ENCODE peak calls at places on chromosomes 1 and 21, in six cellular contexts. One of them, this sample, is unnamed.

GRCh38 chr1:85584923-85585322 is 4.4 kb downstream of the CCN1 start:
- DNase-seq in HepG2: no peak
- DNase-seq in GM12892: no peak
- DNase-seq in SK-N-SH: no peak
- DNase-seq in H1: no peak
- DNase-seq in K562: no peak
- DNase-seq in this sample: no peak

GRCh38 chr1:7070389-7071029 is 285.3 kb downstream of the CAMTA1 start:
- DNase-seq in K562: peak
- DNase-seq in GM12892: peak
- DNase-seq in HepG2: peak
- DNase-seq in SK-N-SH: peak
- DNase-seq in H1: peak
- DNase-seq in this sample: peak

GRCh38 chr21:15775291-15775690 is 45.5 kb downstream of the USP25 start:
- DNase-seq in SK-N-SH: no peak
- DNase-seq in GM12892: no peak
- DNase-seq in H1: no peak
- DNase-seq in K562: no peak
- DNase-seq in HepG2: no peak
- DNase-seq in this sample: no peak

GRCh38 chr1:33086384-33086850 is 5.5 kb downstream of the AZIN2 start:
- DNase-seq in GM12892: no peak
- DNase-seq in K562: peak
- DNase-seq in H1: peak
- DNase-seq in SK-N-SH: peak
- DNase-seq in HepG2: peak
- DNase-seq in this sample: no peak

GRCh38 chr1:155124503-155125463 is 2.9 kb upstream of the EFNA1 start:
- DNase-seq in SK-N-SH: no peak
- DNase-seq in H1: no peak
- DNase-seq in K562: no peak
- DNase-seq in GM12892: no peak
- DNase-seq in HepG2: no peak
- DNase-seq in this sample: no peak

GRCh38 chr1:195960580-195960979 is 647.7 kb downstream of the KCNT2 start:
- DNase-seq in HepG2: no peak
- DNase-seq in SK-N-SH: no peak
- DNase-seq in GM12892: no peak
- DNase-seq in K562: no peak
- DNase-seq in H1: no peak
- DNase-seq in this sample: no peak

GRCh38 chr1:17010601-17011438 is 908 bp downstream of the ATP13A2 start:
- DNase-seq in SK-N-SH: peak
- DNase-seq in HepG2: no peak
- DNase-seq in GM12892: no peak
- DNase-seq in H1: no peak
- DNase-seq in K562: peak
- DNase-seq in this sample: no peak

GRCh38 chr1:1283821-1284220 is 3.6 kb downstream of the SCNN1D start:
- DNase-seq in H1: no peak
- DNase-seq in GM12892: no peak
- DNase-seq in SK-N-SH: peak
- DNase-seq in HepG2: no peak
- DNase-seq in K562: peak
- DNase-seq in this sample: no peak

GRCh38 chr1:201254625-201255469 is 28.5 kb upstream of the PKP1 start:
- DNase-seq in SK-N-SH: peak
- DNase-seq in H1: peak
- DNase-seq in K562: peak
- DNase-seq in HepG2: peak
- DNase-seq in GM12892: peak
- DNase-seq in this sample: peak

GRCh38 chr1:3168678-3169077 is 99.7 kb downstream of the PRDM16 start:
- DNase-seq in GM12892: no peak
- DNase-seq in HepG2: no peak
- DNase-seq in H1: no peak
- DNase-seq in SK-N-SH: no peak
- DNase-seq in K562: no peak
- DNase-seq in this sample: no peak

GRCh38 chr1:62024690-62025089 is 170.0 kb upstream of the L1TD1 start:
- DNase-seq in H1: no peak
- DNase-seq in SK-N-SH: no peak
- DNase-seq in K562: no peak
- DNase-seq in HepG2: no peak
- DNase-seq in GM12892: no peak
- DNase-seq in this sample: no peak

GRCh38 chr1:1842360-1843146 is 48.3 kb downstream of the GNB1 start:
- DNase-seq in HepG2: no peak
- DNase-seq in SK-N-SH: no peak
- DNase-seq in H1: no peak
- DNase-seq in K562: peak
- DNase-seq in GM12892: no peak
- DNase-seq in this sample: no peak

GRCh38 chr1:30914931-30915330 is 6.4 kb upstream of the SDC3 start:
- DNase-seq in SK-N-SH: no peak
- DNase-seq in H1: no peak
- DNase-seq in K562: no peak
- DNase-seq in HepG2: no peak
- DNase-seq in GM12892: no peak
- DNase-seq in this sample: no peak

GRCh38 chr1:5161372-5161771 is 507.0 kb downstream of the AJAP1 start:
- DNase-seq in HepG2: no peak
- DNase-seq in SK-N-SH: peak
- DNase-seq in H1: peak
- DNase-seq in K562: no peak
- DNase-seq in GM12892: no peak
- DNase-seq in this sample: no peak

GRCh38 chr1:192747942-192748341 is 60.9 kb upstream of the RGS2 start:
- DNase-seq in HepG2: no peak
- DNase-seq in H1: no peak
- DNase-seq in GM12892: no peak
- DNase-seq in SK-N-SH: peak
- DNase-seq in K562: no peak
- DNase-seq in this sample: no peak

GRCh38 chr1:196372896-196373536 is 235.2 kb downstream of the KCNT2 start:
- DNase-seq in SK-N-SH: peak
- DNase-seq in GM12892: no peak
- DNase-seq in H1: no peak
- DNase-seq in K562: peak
- DNase-seq in HepG2: peak
- DNase-seq in this sample: no peak

GRCh38 chr21:41630249-41630648 is 122.3 kb upstream of the TMPRSS2 start:
- DNase-seq in K562: no peak
- DNase-seq in SK-N-SH: no peak
- DNase-seq in GM12892: no peak
- DNase-seq in H1: no peak
- DNase-seq in HepG2: no peak
- DNase-seq in this sample: no peak

GRCh38 chr1:97630968-97631367 is 289.9 kb downstream of the DPYD start:
- DNase-seq in H1: no peak
- DNase-seq in GM12892: no peak
- DNase-seq in SK-N-SH: peak
- DNase-seq in HepG2: no peak
- DNase-seq in K562: no peak
- DNase-seq in this sample: no peak

GRCh38 chr21:43269461-43269860 is 100.7 kb downstream of the CRYAA start:
- DNase-seq in GM12892: no peak
- DNase-seq in HepG2: no peak
- DNase-seq in SK-N-SH: no peak
- DNase-seq in K562: peak
- DNase-seq in H1: no peak
- DNase-seq in this sample: peak

GRCh38 chr1:26768755-26769154 is 19.0 kb upstream of the PIGV start:
- DNase-seq in K562: no peak
- DNase-seq in GM12892: no peak
- DNase-seq in SK-N-SH: no peak
- DNase-seq in HepG2: no peak
- DNase-seq in H1: no peak
- DNase-seq in this sample: no peak

GRCh38 chr1:181504294-181505115 is 21.2 kb downstream of the CACNA1E start:
- DNase-seq in HepG2: peak
- DNase-seq in SK-N-SH: no peak
- DNase-seq in H1: peak
- DNase-seq in GM12892: no peak
- DNase-seq in K562: peak
- DNase-seq in this sample: peak

GRCh38 chr21:35342440-35342839 is 293.3 kb upstream of the RUNX1 start:
- DNase-seq in GM12892: peak
- DNase-seq in SK-N-SH: no peak
- DNase-seq in H1: no peak
- DNase-seq in K562: no peak
- DNase-seq in HepG2: no peak
- DNase-seq in this sample: peak

GRCh38 chr1:5477716-5478115 is 514.5 kb downstream of the NPHP4 start:
- DNase-seq in SK-N-SH: no peak
- DNase-seq in K562: no peak
- DNase-seq in H1: no peak
- DNase-seq in HepG2: no peak
- DNase-seq in GM12892: no peak
- DNase-seq in this sample: no peak

GRCh38 chr1:150161747-150162581 is 12.2 kb downstream of the PLEKHO1 start:
- DNase-seq in HepG2: no peak
- DNase-seq in H1: no peak
- DNase-seq in K562: no peak
- DNase-seq in SK-N-SH: no peak
- DNase-seq in GM12892: no peak
- DNase-seq in this sample: no peak

GRCh38 chr1:162697140-162697895 is 65.1 kb downstream of the DDR2 start:
- DNase-seq in SK-N-SH: no peak
- DNase-seq in HepG2: no peak
- DNase-seq in K562: no peak
- DNase-seq in GM12892: no peak
- DNase-seq in H1: no peak
- DNase-seq in this sample: no peak
- TF ChIP-seq POLR2AphosphoS5 in SK-N-SH: no peak
- TF ChIP-seq POLR2AphosphoS5 in HepG2: no peak
- TF ChIP-seq POLR2AphosphoS5 in K562: no peak
- TF ChIP-seq POLR2AphosphoS5 in GM12892: no peak
- TF ChIP-seq POLR2AphosphoS5 in H1: no peak
- TF ChIP-seq POLR2AphosphoS5 in this sample: no peak

GRCh38 chr1:108712605-108713150 is at the start of gene FNDC7:
- DNase-seq in GM12892: no peak
- DNase-seq in K562: no peak
- DNase-seq in HepG2: no peak
- DNase-seq in H1: no peak
- DNase-seq in SK-N-SH: no peak
- DNase-seq in this sample: no peak

GRCh38 chr1:108704501-108704900 is 8.2 kb upstream of the FNDC7 start:
- DNase-seq in HepG2: no peak
- DNase-seq in GM12892: no peak
- DNase-seq in H1: no peak
- DNase-seq in SK-N-SH: no peak
- DNase-seq in K562: no peak
- DNase-seq in this sample: no peak

GRCh38 chr1:108706643-108707042 is 6.1 kb upstream of the FNDC7 start:
- DNase-seq in H1: no peak
- DNase-seq in HepG2: no peak
- DNase-seq in K562: no peak
- DNase-seq in SK-N-SH: no peak
- DNase-seq in GM12892: no peak
- DNase-seq in this sample: no peak

GRCh38 chr1:108703939-108704338 is 8.8 kb upstream of the FNDC7 start:
- DNase-seq in SK-N-SH: no peak
- DNase-seq in H1: no peak
- DNase-seq in GM12892: no peak
- DNase-seq in K562: no peak
- DNase-seq in HepG2: no peak
- DNase-seq in this sample: no peak

DNA sequence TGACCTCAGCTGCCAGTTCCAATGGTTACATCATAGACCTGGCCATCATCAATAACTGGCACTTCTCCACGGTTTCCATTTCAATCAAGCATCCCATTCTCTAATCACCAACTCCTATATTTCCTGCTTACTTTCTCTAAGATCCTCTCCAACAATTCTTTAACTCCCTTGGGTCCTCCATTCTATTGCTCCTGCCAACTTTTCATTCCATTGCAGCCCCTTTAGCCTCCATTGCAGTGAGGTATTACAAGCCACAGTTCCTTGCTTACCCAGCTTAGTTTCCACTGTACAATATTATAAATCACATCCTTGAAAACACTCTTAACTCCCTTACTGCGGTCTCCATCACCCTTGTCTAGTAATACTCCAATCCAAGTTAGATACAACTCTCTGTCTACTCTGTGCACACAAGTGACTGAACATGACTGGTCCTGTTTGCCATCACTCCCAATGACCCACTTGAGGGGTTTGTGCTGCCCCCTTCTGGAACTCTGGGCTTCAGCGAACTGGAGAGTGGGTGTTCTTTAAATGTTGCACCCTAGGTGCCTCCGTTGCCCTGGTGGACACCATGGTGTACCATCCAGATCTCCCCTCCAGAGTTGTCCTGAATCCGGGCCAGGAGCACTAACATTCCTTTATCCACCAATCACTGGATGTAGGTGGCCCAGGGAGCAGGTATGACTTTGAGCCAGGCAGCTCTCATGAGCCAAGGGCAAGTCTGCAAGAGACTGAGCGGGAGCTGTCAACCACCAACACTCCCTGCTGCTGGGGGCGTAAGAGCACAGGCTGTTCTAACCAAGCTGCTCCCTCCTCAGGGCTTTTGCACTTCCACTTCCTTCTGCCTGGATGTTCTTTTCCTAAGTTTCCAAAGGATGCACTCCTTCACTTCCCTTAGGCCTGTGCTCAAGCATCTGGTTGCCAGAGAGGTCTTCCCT is 3.7 kb upstream of the FNDC7 start:
- DNase-seq in SK-N-SH: no peak
- DNase-seq in K562: peak
- DNase-seq in GM12892: no peak
- DNase-seq in HepG2: no peak
- DNase-seq in H1: no peak
- DNase-seq in this sample: no peak
- TF ChIP-seq TAF1 in SK-N-SH: no peak
- TF ChIP-seq TAF1 in K562: no peak
- TF ChIP-seq TAF1 in GM12892: no peak
- TF ChIP-seq TAF1 in HepG2: no peak
- TF ChIP-seq TAF1 in H1: no peak
- TF ChIP-seq TAF1 in this sample: no peak

DNA sequence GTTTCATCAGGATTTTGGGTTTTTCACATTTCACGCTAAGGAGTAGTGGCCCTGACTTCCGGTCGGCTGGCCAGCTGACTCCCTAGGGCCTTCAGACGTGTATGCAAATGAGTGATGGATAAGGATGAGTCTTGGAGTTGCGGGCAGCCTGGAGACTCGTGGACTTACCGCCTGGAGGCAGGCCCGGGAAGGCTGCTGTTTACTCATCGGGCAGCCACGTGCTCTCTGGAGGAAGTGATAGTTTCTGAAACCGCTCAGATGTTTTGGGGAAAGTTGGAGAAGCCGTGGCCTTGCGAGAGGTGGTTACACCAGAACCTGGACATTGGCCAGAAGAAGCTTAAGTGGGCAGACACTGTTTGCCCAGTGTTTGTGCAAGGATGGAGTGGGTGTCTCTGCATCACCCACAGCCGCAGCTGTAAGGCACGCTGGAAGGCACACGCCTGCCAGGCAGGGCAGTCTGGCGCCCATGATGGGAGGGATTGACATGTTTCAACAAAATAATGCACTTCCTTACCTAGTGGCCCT is 23.1 kb upstream of the TNFRSF1B start:
- DNase-seq in H1: no peak
- DNase-seq in SK-N-SH: no peak
- DNase-seq in K562: peak
- DNase-seq in HepG2: no peak
- DNase-seq in GM12892: no peak
- DNase-seq in this sample: no peak
- TF ChIP-seq POLR2AphosphoS5 in H1: no peak
- TF ChIP-seq POLR2AphosphoS5 in SK-N-SH: no peak
- TF ChIP-seq POLR2AphosphoS5 in K562: no peak
- TF ChIP-seq POLR2AphosphoS5 in HepG2: no peak
- TF ChIP-seq POLR2AphosphoS5 in GM12892: peak
- TF ChIP-seq POLR2AphosphoS5 in this sample: no peak

GRCh38 chr1:151371340-151371739 is 1.2 kb downstream of the SELENBP1 start:
- DNase-seq in HepG2: no peak
- DNase-seq in GM12892: no peak
- DNase-seq in K562: peak
- DNase-seq in H1: no peak
- DNase-seq in SK-N-SH: no peak
- DNase-seq in this sample: no peak
- TF ChIP-seq TAF1 in HepG2: no peak
- TF ChIP-seq TAF1 in GM12892: no peak
- TF ChIP-seq TAF1 in K562: no peak
- TF ChIP-seq TAF1 in H1: no peak
- TF ChIP-seq TAF1 in SK-N-SH: no peak
- TF ChIP-seq TAF1 in this sample: no peak